ENCODE peak calls at places on chromosomes 13 and 19, in ten cellular contexts. B is IMR-90; A is GM12892; L is effector CD4-positive, alpha-beta T cell; G is stimulated activated CD8-positive, alpha-beta memory T cell treated with anti-CD3 and anti-CD28 coated beads, Interleukin-4, amount 100 ng/mL, for 24 hours; V is HEK293T; X is stimulated activated CD4-positive, alpha-beta T cell treated with anti-CD3 and anti-CD28 coated beads, TNF-alpha, amount 100 ng/mL, for 1 hour; U is NCI-H1105; R is fibroblast of lung; Y is prostate gland. Q is an unnamed sample.

GRCh38 chr13:22837980-22838615 is 342.7 kb upstream of the SGCG start:
- DNase-seq in X (no peak), R (no peak), A (no peak), V (no peak), B (no peak), G (no peak), L (no peak), Y (no peak), U (no peak), Q (no peak)

GRCh38 chr13:50914848-50915247 is 5.3 kb downstream of the RNASEH2B start:
- DNase-seq in X (no peak), U (no peak), L (no peak), R (peak), B (peak), Y (no peak), G (no peak), V (no peak), A (no peak), Q (no peak)

GRCh38 chr19:33064117-33064777 is 441 bp downstream of the RHPN2 start:
- DNase-seq in G (peak), B (no peak), V (peak), Y (peak), L (no peak), X (no peak), A (peak), U (peak), R (peak), Q (peak)

GRCh38 chr19:15161028-15161984 is 39.5 kb downstream of the NOTCH3 start:
- DNase-seq in X (no peak), A (no peak), V (peak), G (no peak), U (peak), B (peak), Y (no peak), R (peak), L (no peak), Q (peak)

GRCh38 chr19:1469200-1469935 is 9.6 kb downstream of the C19orf25 start:
- DNase-seq in U (peak), R (no peak), L (no peak), B (no peak), X (no peak), V (no peak), A (no peak), Y (no peak), G (no peak), Q (no peak)

GRCh38 chr13:114339779-114340534 is 25.7 kb downstream of the CHAMP1 start:
- DNase-seq in Y (peak), U (peak), X (peak), R (peak), B (peak), V (no peak), L (no peak), G (peak), A (no peak), Q (no peak)

GRCh38 chr13:100610399-100611347 is 22.1 kb upstream of the GGACT start:
- DNase-seq in U (no peak), V (no peak), L (no peak), R (no peak), B (no peak), X (no peak), G (no peak), Y (no peak), A (no peak), Q (no peak)

GRCh38 chr19:35729021-35729420 is 11.2 kb downstream of the KMT2B start:
- DNase-seq in B (no peak), L (no peak), R (no peak), Y (no peak), X (no peak), G (no peak), V (no peak), U (no peak), A (no peak), Q (no peak)

GRCh38 chr19:17632577-17632976 is 55.6 kb downstream of the UNC13A start:
- DNase-seq in R (no peak), A (no peak), V (no peak), B (no peak), X (no peak), Y (no peak), L (no peak), G (no peak), U (no peak), Q (no peak)

GRCh38 chr19:8506402-8506957 is 4.0 kb upstream of the PRAM1 start:
- DNase-seq in V (no peak), Y (no peak), U (peak), L (no peak), R (no peak), B (no peak), X (no peak), A (no peak), G (no peak), Q (peak)

GRCh38 chr19:54526972-54527371 is 24.3 kb downstream of the LAIR2 start:
- DNase-seq in X (no peak), B (no peak), A (no peak), V (no peak), G (no peak), R (no peak), U (no peak), L (no peak), Y (no peak), Q (no peak)

GRCh38 chr13:79226250-79226649 is 179.8 kb downstream of the RBM26 start:
- DNase-seq in V (peak), L (no peak), U (no peak), A (no peak), G (no peak), B (no peak), Y (no peak), R (no peak), X (no peak), Q (no peak)

GRCh38 chr13:78137404-78138142 is 218.9 kb upstream of the EDNRB start:
- DNase-seq in B (peak), V (peak), U (peak), R (peak), G (no peak), A (peak), Y (peak), X (no peak), L (no peak), Q (peak)

GRCh38 chr19:39602224-39602623 is at the start of gene LGALS13:
- DNase-seq in A (no peak), U (no peak), Y (no peak), L (no peak), R (no peak), B (no peak), V (no peak), X (no peak), G (no peak), Q (no peak)

GRCh38 chr19:40529093-40529954 is 47.3 kb upstream of the SHKBP1 start:
- DNase-seq in B (peak), Y (peak), X (peak), G (peak), A (peak), V (peak), L (peak), U (peak), R (peak), Q (peak)

GRCh38 chr19:6738726-6739389 is 622 bp upstream of the TRIP10 start:
- DNase-seq in L (peak), G (no peak), B (peak), U (no peak), R (no peak), V (no peak), Y (peak), X (no peak), A (no peak), Q (peak)

GRCh38 chr13:19984430-19985218 is 26.1 kb downstream of the ZMYM2 start:
- DNase-seq in B (peak), X (no peak), Y (no peak), R (peak), G (no peak), V (peak), L (no peak), U (no peak), A (no peak), Q (peak)

GRCh38 chr19:13865243-13865577 is 11.7 kb upstream of the NANOS3 start:
- DNase-seq in L (no peak), A (no peak), R (no peak), G (no peak), B (no peak), Y (no peak), V (no peak), U (no peak), X (no peak), Q (no peak)

GRCh38 chr19:3701200-3701599 is 932 bp upstream of the PIP5K1C start:
- DNase-seq in L (no peak), B (no peak), G (no peak), R (no peak), A (no peak), X (no peak), V (no peak), Y (no peak), U (no peak), Q (no peak)

GRCh38 chr13:63367522-63368198 is 1952.0 kb upstream of the PCDH20 start:
- DNase-seq in U (no peak), L (no peak), B (no peak), Y (no peak), G (no peak), R (no peak), V (no peak), X (no peak), A (no peak), Q (no peak)